ENCODE peak calls at places on chromosomes 12 and 14, in six cellular contexts. E is activated CD4-positive, alpha-beta T cell treated with anti-CD3 and anti-CD28 coated beads, Interleukin-2, amount 50 U/mL, for 48 hours; G is adrenal gland; H is AG20443; B is Right ventricle myocardium superior; D is NCI-H2029 treated with DMSO at 0.1 percent for 48 hours. S is an unnamed sample.

GRCh38 chr12:18323159-18323558 is 61.8 kb downstream of the PIK3C2G start:
- DNase-seq in G (no peak), H (peak), B (no peak), D (no peak), E (no peak), S (no peak)

GRCh38 chr12:121128908-121129704 is 3.6 kb upstream of the P2RX7 start:
- DNase-seq in H (peak), B (peak), E (peak), G (peak), D (peak), S (peak)

GRCh38 chr12:128817115-128818015 is 6.4 kb downstream of the SLC15A4 start:
- DNase-seq in G (peak), H (peak), B (peak), D (peak), E (no peak), S (peak)

GRCh38 chr14:70827366-70828151 is 18.2 kb upstream of the MAP3K9 start:
- DNase-seq in D (no peak), E (no peak), G (no peak), B (no peak), H (peak), S (no peak)

GRCh38 chr12:7017870-7018349 is 366 bp downstream of the LPCAT3 start:
- DNase-seq in H (no peak), B (no peak), E (no peak), D (no peak), G (no peak), S (no peak)

GRCh38 chr12:113174461-113175384 is 10.6 kb downstream of the DDX54 start:
- DNase-seq in B (peak), E (peak), H (peak), G (peak), D (no peak), S (no peak)

GRCh38 chr14:60632777-60633176 is 16.5 kb downstream of the SIX1 start:
- DNase-seq in H (no peak), B (no peak), E (no peak), D (peak), G (no peak), S (no peak)

GRCh38 chr14:69101331-69101826 is 51.5 kb downstream of the DCAF5 start:
- DNase-seq in E (no peak), G (no peak), B (no peak), H (peak), D (no peak), S (no peak)

GRCh38 chr14:104228221-104228620 is 89.8 kb downstream of the KIF26A start:
- DNase-seq in B (no peak), G (no peak), E (no peak), H (no peak), D (no peak), S (no peak)

GRCh38 chr12:11651785-11652184 is 2.3 kb downstream of the ETV6 start:
- DNase-seq in G (no peak), D (no peak), B (no peak), H (no peak), E (no peak), S (no peak)

GRCh38 chr14:104048758-104049496 is 36.6 kb upstream of the ASPG start:
- DNase-seq in E (no peak), H (no peak), B (no peak), G (peak), D (no peak), S (no peak)

GRCh38 chr14:103123634-103124500 is 606 bp downstream of the TNFAIP2 start:
- DNase-seq in E (no peak), G (peak), D (no peak), B (peak), H (peak), S (peak)

GRCh38 chr12:109995366-109995702 is 834 bp downstream of the GIT2 start:
- DNase-seq in D (no peak), G (no peak), E (no peak), B (no peak), H (no peak), S (no peak)

GRCh38 chr12:93773122-93773871 is 96.1 kb downstream of the CRADD start:
- DNase-seq in G (peak), E (peak), H (no peak), D (no peak), B (no peak), S (no peak)

GRCh38 chr14:81323621-81324400 is 76.3 kb downstream of the STON2 start:
- DNase-seq in G (no peak), H (no peak), B (no peak), D (no peak), E (no peak), S (no peak)

GRCh38 chr14:20387577-20387976 is 25.7 kb downstream of the TEP1 start:
- DNase-seq in D (no peak), E (no peak), H (no peak), B (no peak), G (no peak), S (no peak)

S was measured in sigmoid colon.